ENCODE peak calls at places on chromosomes 16 and 17, in seven cellular contexts. P is heart left ventricle, K is A549, U is uterus, X is body of pancreas, D is endothelial cell of umbilical vein, I is gastrocnemius medialis. Z is an unnamed sample. For H3K4me1, the result is how much of the 10 kb centered on the place peaks cover.

GRCh38 chr16:12166271-12166670 is 189.7 kb downstream of the SNX29 start:
- DNase-seq in P (no peak), K (no peak), U (no peak), X (no peak), D (no peak), I (no peak), Z (no peak)

GRCh38 chr16:81616321-81617020 is 162.6 kb upstream of the PLCG2 start:
- DNase-seq in P (peak), K (no peak), U (peak), X (no peak), D (peak), I (no peak), Z (peak)

GRCh38 chr17:65588194-65588808 is 26.9 kb upstream of the AXIN2 start:
- DNase-seq in P (no peak), K (peak), U (no peak), X (peak), D (no peak), I (no peak), Z (no peak)

GRCh38 chr17:38341035-38341721 is 2.6 kb downstream of the GPR179 start:
- DNase-seq in P (peak), K (no peak), U (no peak), X (peak), D (peak), I (no peak), Z (peak)

GRCh38 chr16:24853830-24854229 is 8.1 kb downstream of the SLC5A11 start:
- DNase-seq in P (peak), K (peak), U (peak), X (no peak), D (peak), I (no peak), Z (peak)

GRCh38 chr16:54173489-54173888 is 113.1 kb downstream of the IRX3 start:
- DNase-seq in P (no peak), K (no peak), U (no peak), X (no peak), D (no peak), I (no peak), Z (no peak)

GRCh38 chr16:4214215-4214621 is 27.7 kb downstream of the SRL start:
- DNase-seq in P (no peak), K (peak), U (peak), X (no peak), D (no peak), I (peak), Z (no peak)

GRCh38 chr16:50809561-50809960 is 67.7 kb downstream of the CYLD start:
- DNase-seq in P (no peak), K (no peak), U (no peak), X (no peak), D (no peak), I (no peak), Z (no peak)

GRCh38 chr17:78130439-78131101 is at the start of gene TMC8:
- DNase-seq in P (peak), K (no peak), U (no peak), X (peak), D (no peak), I (no peak), Z (no peak)

GRCh38 chr16:88731699-88732098 is 25.4 kb downstream of the CTU2 start:
- DNase-seq in P (no peak), K (no peak), U (no peak), X (no peak), D (no peak), I (no peak), Z (no peak)

GRCh38 chr17:1169471-1169908 is 10.3 kb downstream of the ABR start:
- DNase-seq in P (no peak), K (no peak), U (no peak), X (no peak), D (no peak), I (no peak), Z (no peak)

GRCh38 chr17:78307887-78308633 is 51.8 kb downstream of the SOCS3 start:
- DNase-seq in P (no peak), K (no peak), U (no peak), X (peak), D (no peak), I (peak), Z (peak)

GRCh38 chr16:84568066-84568465 is 49.8 kb downstream of the COTL1 start:
- DNase-seq in P (no peak), K (no peak), U (no peak), X (no peak), D (no peak), I (no peak), Z (no peak)

GRCh38 chr17:39757176-39757662 is 19.5 kb downstream of the GRB7 start:
- DNase-seq in P (no peak), K (no peak), U (no peak), X (no peak), D (no peak), I (no peak), Z (no peak)

GRCh38 chr17:58960068-58960467 is 146.6 kb downstream of the TRIM37 start:
- DNase-seq in P (no peak), K (peak), U (no peak), X (no peak), D (peak), I (no peak), Z (no peak)

GRCh38 chr16:14539631-14540030 is 90.4 kb downstream of the PARN start:
- DNase-seq in P (no peak), K (no peak), U (no peak), X (no peak), D (no peak), I (no peak), Z (no peak)

GRCh38 chr17:69539781-69540319 is 125.4 kb downstream of the MAP2K6 start:
- DNase-seq in P (no peak), K (peak), U (no peak), X (no peak), D (peak), I (no peak), Z (no peak)

GRCh38 chr16:86585821-86586611 is 7.7 kb downstream of the FOXL1 start:
- DNase-seq in P (no peak), K (no peak), U (no peak), X (no peak), D (no peak), I (no peak), Z (no peak)

GRCh38 chr16:3878610-3879009 is 1.9 kb downstream of the CREBBP start:
- DNase-seq in P (no peak), K (no peak), U (no peak), X (no peak), D (no peak), I (no peak), Z (no peak)

GRCh38 chr16:1337486-1337885 is 4.0 kb downstream of the BAIAP3 start:
- DNase-seq in P (no peak), K (no peak), U (no peak), X (no peak), D (no peak), I (no peak), Z (no peak)

GRCh38 chr17:65987988-65988387 is 203.9 kb downstream of the CEP112 start:
- DNase-seq in P (no peak), K (peak), U (no peak), X (no peak), D (peak), I (no peak), Z (no peak)

GRCh38 chr16:12120331-12120981 is 143.9 kb downstream of the SNX29 start:
- DNase-seq in P (no peak), K (no peak), U (no peak), X (no peak), D (no peak), I (peak), Z (peak)

GRCh38 chr16:31052131-31052530 is 18.8 kb downstream of the STX4 start:
- DNase-seq in P (no peak), K (peak), U (no peak), X (no peak), D (peak), I (no peak), Z (no peak)

GRCh38 chr16:85300451-85300968 is 188.2 kb upstream of the CIBAR2 start:
- DNase-seq in P (no peak), K (no peak), U (no peak), X (no peak), D (no peak), I (no peak), Z (no peak)

GRCh38 chr17:29566473-29567361 is at the start of gene ABHD15:
- DNase-seq in P (peak), K (peak), U (peak), X (peak), D (peak), I (no peak), Z (peak)
- TF ChIP-seq POLR2A in P (peak), K (peak), U (peak), X (peak), D (no peak), I (peak), Z (no peak)

GRCh38 chr17:79797492-79798295 is 817 bp upstream of the CBX8 start:
- DNase-seq in P (peak), K (peak), U (no peak), X (no peak), D (no peak), I (no peak), Z (peak)
- H3K4me1 ChIP-seq in P (under half), K (under half), U (under half), X (half or more), D (under half), I (under half), Z (under half)

GRCh38 chr17:81885454-81885853 is 5.9 kb downstream of the ALYREF start:
- DNase-seq in P (no peak), K (no peak), U (no peak), X (no peak), D (no peak), I (no peak), Z (no peak)
- TF ChIP-seq POLR2A in P (no peak), K (no peak), U (no peak), X (no peak), D (no peak), I (no peak), Z (no peak)

GRCh38 chr16:70682239-70683145 is 3.4 kb downstream of the MTSS2 start:
- DNase-seq in P (peak), K (no peak), U (no peak), X (no peak), D (no peak), I (no peak), Z (no peak)
- H3K4me1 ChIP-seq in P (under half), K (half or more), U (under half), X (half or more), D (under half), I (half or more), Z (under half)

GRCh38 chr17:75876190-75876937 is 2.0 kb downstream of the TRIM47 start:
- DNase-seq in P (peak), K (peak), U (no peak), X (peak), D (peak), I (no peak), Z (no peak)
- TF ChIP-seq POLR2A in P (no peak), K (peak), U (no peak), X (peak), D (no peak), I (no peak), Z (no peak)

GRCh38 chr17:55784666-55785065 is 33.8 kb downstream of the PCTP start:
- DNase-seq in P (no peak), K (no peak), U (no peak), X (no peak), D (no peak), I (no peak), Z (no peak)
- H3K4me1 ChIP-seq in P (under half), K (under half), U (under half), X (under half), D (under half), I (under half), Z (under half)

GRCh38 chr16:56519459-56520250 is at the start of gene BBS2:
- DNase-seq in P (peak), K (peak), U (peak), X (peak), D (peak), I (peak), Z (peak)
- TF ChIP-seq POLR2A in P (peak), K (peak), U (peak), X (peak), D (peak), I (peak), Z (peak)

DNA sequence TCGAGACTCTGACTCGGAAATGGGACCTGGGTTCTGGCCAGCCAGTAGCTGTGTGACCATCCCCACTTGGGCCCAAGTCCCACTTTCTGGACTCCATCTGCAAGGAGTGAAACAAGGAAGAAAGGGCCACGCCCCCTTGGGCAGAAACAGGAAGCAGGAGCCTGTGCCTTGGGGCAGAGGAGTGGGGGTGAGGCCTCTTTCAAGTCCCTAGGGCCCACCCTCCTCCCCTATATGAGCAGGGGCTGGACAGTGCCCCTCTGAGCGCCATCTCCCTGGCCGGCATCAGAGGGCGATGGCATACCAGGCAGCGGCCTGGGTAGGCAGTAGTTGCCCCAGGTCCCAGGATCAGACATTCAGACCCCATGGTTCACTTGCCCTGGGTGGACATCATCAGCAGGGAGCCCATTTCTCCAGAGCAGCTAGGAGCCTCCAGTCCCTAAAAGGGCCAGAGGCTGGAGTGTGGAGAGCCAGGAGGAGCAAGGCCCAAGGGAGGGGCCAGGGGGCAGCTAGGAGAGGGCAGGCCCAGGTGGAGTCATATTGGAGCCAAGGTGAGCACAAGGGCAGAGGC is 7.1 kb downstream of the BCAR1 start:
- DNase-seq in P (peak), K (no peak), U (peak), X (no peak), D (peak), I (no peak), Z (peak)
- H3K4me1 ChIP-seq in P (half or more), K (half or more), U (half or more), X (half or more), D (half or more), I (half or more), Z (under half)